ENCODE peak calls at places on chromosomes 2 and 18, in nine cellular contexts. C is cardiac muscle cell; Y is endothelial cell; F is IMR-90; P is H9; M is fibroblast of lung; S is brain microvascular endothelial cell; T is GM12865; A is CD8-positive, alpha-beta T cell. W is an unnamed sample.

GRCh38 chr2:66897181-66897580 is 462.3 kb downstream of the MEIS1 start:
- DNase-seq in F (peak), P (no peak), T (no peak), A (no peak), C (no peak), M (peak), S (peak), Y (no peak), W (no peak)

GRCh38 chr18:23291456-23292205 is 156.3 kb downstream of the CABLES1 start:
- DNase-seq in M (peak), C (no peak), A (no peak), Y (no peak), P (no peak), S (peak), T (no peak), F (peak), W (peak)

GRCh38 chr2:230408244-230408842 is 7.7 kb upstream of the SP100 start:
- DNase-seq in P (no peak), S (peak), M (peak), F (peak), C (no peak), Y (no peak), T (no peak), A (no peak), W (peak)

GRCh38 chr2:96320326-96321229 is 4.5 kb upstream of the ITPRIPL1 start:
- DNase-seq in S (no peak), F (no peak), T (no peak), M (no peak), P (no peak), A (no peak), Y (no peak), C (no peak), W (no peak)

GRCh38 chr2:111954602-111955332 is 56.4 kb downstream of the MERTK start:
- DNase-seq in C (peak), T (no peak), S (no peak), F (no peak), M (no peak), P (no peak), Y (no peak), A (no peak), W (no peak)

GRCh38 chr2:35976611-35977010 is 379.0 kb upstream of the CRIM1 start:
- DNase-seq in T (no peak), Y (no peak), A (no peak), C (no peak), F (no peak), P (no peak), M (no peak), S (no peak), W (no peak)

GRCh38 chr2:196592912-196593881 is 46.3 kb upstream of the CCDC150 start:
- DNase-seq in S (peak), M (peak), A (no peak), F (peak), Y (peak), T (peak), P (peak), C (peak), W (no peak)

GRCh38 chr2:127591221-127591923 is 54.6 kb upstream of the GPR17 start:
- DNase-seq in P (peak), Y (peak), C (peak), S (peak), F (peak), T (peak), M (peak), A (peak), W (no peak)

GRCh38 chr18:48037481-48038271 is 107.2 kb upstream of the SMAD2 start:
- DNase-seq in P (peak), Y (peak), S (no peak), F (no peak), C (no peak), M (no peak), T (no peak), A (no peak), W (no peak)
- TF ChIP-seq CTCF in P (peak), Y (no peak), S (peak), F (no peak), C (peak), M (peak), T (no peak), A (no peak), W (peak)

GRCh38 chr2:104874230-104874629 is 20.3 kb downstream of the POU3F3 start:
- DNase-seq in T (no peak), F (no peak), C (no peak), M (no peak), Y (no peak), P (no peak), S (no peak), A (no peak), W (no peak)

GRCh38 chr2:104872866-104873688 is 19.2 kb downstream of the POU3F3 start:
- DNase-seq in S (peak), A (peak), P (peak), M (peak), C (peak), T (peak), F (peak), Y (peak), W (peak)

GRCh38 chr2:104871566-104872033 is 17.7 kb downstream of the POU3F3 start:
- DNase-seq in P (no peak), S (no peak), F (no peak), Y (no peak), T (no peak), A (no peak), M (no peak), C (no peak), W (no peak)

GRCh38 chr2:104872034-104872865 is 18.3 kb downstream of the POU3F3 start:
- DNase-seq in Y (no peak), S (no peak), T (no peak), C (no peak), A (no peak), M (no peak), P (peak), F (no peak), W (no peak)

DNA sequence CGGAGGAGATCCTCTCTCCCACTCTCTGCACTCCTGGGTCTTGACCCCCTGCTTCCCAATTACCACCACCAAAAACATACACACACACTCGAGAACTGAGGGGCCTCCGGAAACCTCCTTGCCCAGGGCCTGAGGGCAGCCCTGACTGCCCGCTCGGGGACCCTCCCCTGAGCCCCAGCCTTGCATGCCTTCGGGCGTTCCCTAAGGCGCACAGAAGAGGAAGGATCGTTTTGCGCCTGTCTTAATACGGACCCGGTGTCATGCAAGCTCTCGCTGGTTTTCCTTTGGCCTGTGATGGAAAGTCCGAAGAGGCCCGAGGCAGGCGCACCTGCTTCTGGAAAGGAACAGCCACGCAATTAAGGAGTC is 19.8 kb downstream of the POU3F3 start:
- DNase-seq in M (no peak), F (no peak), A (no peak), C (no peak), S (no peak), Y (no peak), T (no peak), P (peak), W (no peak)
- TF ChIP-seq CTCF in M (no peak), F (no peak), A (no peak), C (no peak), S (no peak), Y (no peak), T (no peak), P (no peak), W (no peak)

GRCh38 chr2:236086971-236087465 is 81.2 kb downstream of the GBX2 start:
- DNase-seq in S (no peak), M (no peak), C (no peak), P (peak), Y (no peak), F (no peak), A (no peak), T (no peak), W (no peak)
- TF ChIP-seq CTCF in S (no peak), M (no peak), C (no peak), P (no peak), Y (no peak), F (no peak), A (no peak), T (no peak), W (no peak)

DNA sequence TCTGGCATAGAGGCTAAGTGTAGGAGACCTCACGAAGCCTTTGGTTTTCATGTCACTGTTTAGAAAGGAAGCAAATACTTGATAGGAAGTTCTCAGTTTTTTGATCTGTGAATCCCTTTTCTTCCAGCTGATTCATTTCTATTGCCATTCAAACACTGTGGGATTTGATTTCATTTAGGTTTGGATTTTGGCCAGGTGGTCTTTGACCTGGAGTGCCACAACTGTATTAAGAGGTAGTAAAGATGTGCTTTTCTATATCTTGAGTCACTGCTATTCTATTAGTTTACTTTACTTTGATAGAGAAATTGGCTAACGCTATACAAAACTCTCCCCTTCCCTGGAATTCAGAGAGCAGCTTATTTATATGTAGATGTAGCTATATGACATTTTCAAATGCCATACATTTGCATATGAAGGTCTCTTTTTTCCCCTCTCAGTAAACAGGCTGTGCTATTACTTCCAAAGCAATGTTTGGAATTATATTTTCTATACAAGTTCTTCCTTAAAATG is 132.4 kb upstream of the CAVIN2 start:
- DNase-seq in A (no peak), P (no peak), S (no peak), Y (no peak), T (no peak), F (no peak), C (no peak), M (no peak), W (no peak)
- TF ChIP-seq CTCF in A (no peak), P (no peak), S (no peak), Y (no peak), T (no peak), F (no peak), C (no peak), M (no peak), W (no peak)

DNA sequence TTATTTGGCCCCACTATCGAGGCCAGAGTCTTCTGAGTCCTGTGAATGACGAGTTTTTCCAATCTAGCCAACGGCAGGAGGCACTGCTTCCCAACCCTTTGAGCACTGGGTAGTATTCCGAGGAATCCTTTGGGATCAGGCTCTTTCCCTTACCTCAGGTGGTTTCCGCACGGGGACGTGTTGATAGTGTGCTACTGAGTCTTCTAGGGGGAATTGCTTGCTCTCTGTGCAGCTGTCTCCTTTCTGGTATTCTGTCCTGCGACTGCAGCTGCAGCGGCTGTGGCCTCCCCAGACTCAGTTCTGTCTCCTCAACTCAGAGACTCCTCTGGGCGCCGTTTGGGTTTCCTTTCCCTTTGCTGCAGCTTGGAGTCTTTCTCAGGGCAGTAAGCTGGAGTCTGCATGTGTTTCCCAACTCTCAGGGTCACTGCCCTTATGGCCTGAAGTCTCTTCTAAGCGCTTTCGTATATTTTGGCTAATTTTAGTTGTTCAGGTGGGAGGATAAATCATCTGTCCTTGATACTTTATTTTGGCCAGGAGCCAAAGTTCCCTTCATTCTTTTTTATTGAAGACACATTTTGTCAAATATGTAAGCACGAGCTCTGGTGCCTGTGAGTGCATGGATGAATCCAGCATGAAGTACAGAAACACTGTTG is 118.4 kb downstream of the MAP4K4 start:
- DNase-seq in T (no peak), A (no peak), P (no peak), C (no peak), S (no peak), F (no peak), Y (no peak), M (no peak), W (no peak)
- TF ChIP-seq CTCF in T (no peak), A (no peak), P (no peak), C (peak), S (peak), F (no peak), Y (no peak), M (no peak), W (no peak)

DNA sequence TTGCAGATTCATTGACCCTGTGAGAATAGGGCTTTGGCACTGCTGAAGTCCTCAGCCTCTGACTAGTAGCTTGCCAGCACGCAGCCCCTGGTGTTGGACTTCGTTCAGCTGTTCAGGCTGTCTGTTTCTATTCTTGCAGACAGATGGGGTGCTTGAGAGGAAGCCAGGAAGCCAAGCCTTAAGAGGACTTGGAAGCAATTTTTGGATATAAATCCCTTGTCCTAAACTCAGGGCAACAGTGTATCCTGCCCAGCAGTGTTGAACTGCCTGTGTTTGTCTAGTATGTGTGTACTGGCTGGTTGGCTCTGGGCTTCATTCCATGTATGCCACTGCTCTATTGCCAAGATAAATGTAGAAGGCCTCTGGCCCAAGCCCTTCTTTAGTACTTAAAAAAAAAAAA is 108.6 kb downstream of the COMMD1 start:
- DNase-seq in T (no peak), S (peak), C (peak), P (no peak), F (peak), Y (no peak), M (peak), A (no peak), W (peak)
- TF ChIP-seq CTCF in T (no peak), S (peak), C (peak), P (peak), F (peak), Y (no peak), M (peak), A (no peak), W (peak)

DNA sequence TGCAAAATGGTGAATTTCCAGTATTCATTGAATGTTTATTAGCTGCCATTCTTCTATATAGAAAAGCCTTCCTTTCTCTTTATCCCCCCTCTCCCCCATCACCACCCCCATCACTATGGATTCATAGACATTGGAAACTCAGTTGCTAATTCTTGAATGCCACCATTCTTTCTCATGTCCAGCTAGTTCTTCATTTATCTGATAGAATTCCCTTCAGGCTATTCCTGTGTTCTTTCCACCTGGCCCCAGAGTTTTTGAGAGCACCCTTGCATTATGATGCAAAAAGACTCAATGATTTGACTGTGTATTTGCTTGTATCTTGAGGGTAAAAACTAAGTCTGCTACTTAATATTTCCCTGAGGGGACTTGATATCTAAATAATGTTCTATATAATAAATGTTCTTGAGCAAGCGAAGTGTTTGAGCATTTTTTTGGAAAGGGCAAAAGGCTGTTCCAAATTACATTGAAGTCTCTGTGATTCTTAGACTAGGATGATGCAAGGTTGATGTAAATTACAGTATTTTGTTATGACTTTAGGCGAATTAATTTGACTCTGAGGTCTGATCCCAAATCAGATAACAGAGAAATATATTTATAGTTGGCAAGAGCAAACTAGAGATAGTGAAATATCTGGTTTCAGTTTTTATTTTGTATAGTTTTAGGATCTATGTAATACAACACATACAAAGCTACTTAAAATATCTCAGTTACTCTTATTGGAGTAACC is 18.8 kb upstream of the SOS1 start:
- DNase-seq in T (no peak), C (no peak), A (no peak), M (peak), S (no peak), F (no peak), P (no peak), Y (no peak), W (no peak)
- TF ChIP-seq CTCF in T (no peak), C (no peak), A (no peak), M (no peak), S (no peak), F (no peak), P (no peak), Y (no peak), W (no peak)

GRCh38 chr2:145431181-145431951 is 911.4 kb upstream of the ZEB2 start:
- DNase-seq in P (peak), M (no peak), T (no peak), A (no peak), F (no peak), C (peak), S (no peak), Y (no peak), W (no peak)
- TF ChIP-seq CTCF in P (peak), M (no peak), T (no peak), A (no peak), F (no peak), C (no peak), S (peak), Y (no peak), W (no peak)

DNA sequence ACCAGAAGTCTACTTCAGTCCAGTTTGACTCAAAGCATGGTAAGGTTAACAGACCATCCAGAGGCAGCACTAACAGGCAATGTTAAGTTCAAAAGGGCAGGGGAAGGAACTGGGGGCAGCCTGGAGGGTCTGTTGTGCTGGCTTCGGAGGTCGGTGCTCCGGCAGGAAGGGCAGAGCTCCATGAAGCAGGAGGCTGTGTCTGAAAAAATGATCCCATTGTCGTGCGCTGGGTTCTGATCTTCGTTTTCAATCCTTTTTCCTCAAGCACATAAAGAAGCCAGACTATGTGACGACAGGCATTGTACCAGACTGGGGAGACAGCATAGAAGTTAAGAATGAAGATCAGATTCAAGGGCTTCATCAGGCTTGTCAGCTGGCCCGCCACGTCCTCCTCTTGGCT is 21.9 kb upstream of the DLX1 start:
- DNase-seq in M (no peak), S (no peak), T (no peak), F (no peak), A (no peak), Y (no peak), P (no peak), C (no peak), W (no peak)
- TF ChIP-seq CTCF in M (no peak), S (no peak), T (no peak), F (no peak), A (no peak), Y (no peak), P (no peak), C (no peak), W (no peak)

W was measured in AG09319.